ENCODE peak calls at places on chromosomes 7 and 10, in seven cellular contexts. L is tibial nerve, G is IMR-90, J is uterus, U is right cardiac atrium, X is pancreas, E is heart left ventricle. Q is an unnamed sample.

GRCh38 chr10:106705576-106706526 is 458.7 kb downstream of the SORCS1 start:
- DNase-seq in U (peak; percentile 37), X (peak; percentile 60), E (peak; percentile 49), L (peak; percentile 84), J (peak; percentile 43), G (peak; percentile 37), Q (peak; percentile 64)

GRCh38 chr10:78333362-78334143 is 299.9 kb downstream of the RPS24 start:
- DNase-seq in L (no peak), X (no peak), J (peak; percentile 8), U (no peak), E (no peak), G (no peak), Q (no peak)

GRCh38 chr10:130707389-130707979 is 571.3 kb downstream of the GLRX3 start:
- DNase-seq in J (no peak), G (no peak), X (no peak), L (no peak), U (no peak), E (no peak), Q (no peak)

GRCh38 chr10:121854809-121855445 is 72.9 kb downstream of the ATE1 start:
- DNase-seq in U (no peak), X (no peak), L (no peak), E (no peak), G (no peak), J (no peak), Q (no peak)

GRCh38 chr10:60573342-60573741 is 183.7 kb upstream of the ANK3 start:
- DNase-seq in J (no peak), G (no peak), E (no peak), X (no peak), L (no peak), U (no peak), Q (peak; percentile 46)

GRCh38 chr10:123354521-123354920 is 200.3 kb downstream of the BUB3 start:
- DNase-seq in U (no peak), E (no peak), L (no peak), X (no peak), G (no peak), J (no peak), Q (no peak)

GRCh38 chr7:37332218-37333016 is 116.2 kb downstream of the ELMO1 start:
- DNase-seq in X (no peak), U (no peak), L (no peak), E (no peak), G (no peak), J (no peak), Q (no peak)

GRCh38 chr7:26680616-26681015 is 183.8 kb downstream of the SKAP2 start:
- DNase-seq in L (no peak), X (no peak), E (no peak), U (no peak), G (no peak), J (no peak), Q (no peak)

GRCh38 chr7:99709838-99710541 is 25.0 kb downstream of the CYP3A7 start:
- DNase-seq in E (no peak), G (no peak), X (no peak), U (no peak), L (no peak), J (no peak), Q (no peak)

GRCh38 chr7:94348142-94348541 is 46.6 kb upstream of the COL1A2 start:
- DNase-seq in E (peak; percentile 42), G (peak; percentile 95), L (peak; percentile 66), J (peak; percentile 82), X (no peak), U (peak; percentile 41), Q (no peak)

GRCh38 chr7:46480619-46481018 is 559.5 kb upstream of the IGFBP3 start:
- DNase-seq in G (no peak), E (no peak), X (no peak), U (no peak), L (no peak), J (no peak), Q (no peak)

GRCh38 chr7:122686360-122686878 is 12.5 kb downstream of the RNF133 start:
- DNase-seq in J (no peak), U (no peak), X (no peak), L (no peak), E (no peak), G (no peak), Q (no peak)

GRCh38 chr10:129707406-129708388 is 240.7 kb downstream of the MGMT start:
- DNase-seq in L (no peak), G (peak; percentile 56), E (peak; percentile 59), U (peak; percentile 77), X (peak; percentile 35), J (no peak), Q (no peak)

GRCh38 chr10:130394832-130395231 is 258.6 kb downstream of the GLRX3 start:
- DNase-seq in L (no peak), J (no peak), G (no peak), U (no peak), X (no peak), E (no peak), Q (no peak)

GRCh38 chr7:25672476-25672875 is 444.2 kb upstream of the NPVF start:
- DNase-seq in U (no peak), E (no peak), G (no peak), J (no peak), L (no peak), X (no peak), Q (no peak)

GRCh38 chr10:3014968-3015367 is 52.4 kb upstream of the PFKP start:
- DNase-seq in G (peak; percentile 22), X (no peak), U (no peak), E (no peak), J (no peak), L (peak; percentile 26), Q (no peak)

GRCh38 chr7:117750612-117751563 is 122.4 kb downstream of the CTTNBP2 start:
- DNase-seq in G (peak; percentile 50), J (no peak), U (no peak), L (no peak), E (no peak), X (no peak), Q (peak; percentile 61)

GRCh38 chr10:62916157-62916603 is 100.0 kb upstream of the EGR2 start:
- DNase-seq in L (peak; percentile 33), J (no peak), G (peak; percentile 25), E (no peak), X (no peak), U (no peak), Q (no peak)

GRCh38 chr10:118792501-118792900 is 37.7 kb upstream of the CACUL1 start:
- DNase-seq in L (peak; percentile 15), U (no peak), J (no peak), X (no peak), G (no peak), E (no peak), Q (no peak)

GRCh38 chr10:87702973-87703294 is 43.3 kb downstream of the PAPSS2 start:
- DNase-seq in U (no peak), G (no peak), L (no peak), E (no peak), X (no peak), J (no peak), Q (no peak)

GRCh38 chr7:108525327-108525984 is 479 bp downstream of the PNPLA8 start:
- DNase-seq in J (no peak), U (peak; percentile 95), L (no peak), E (peak; percentile 91), X (no peak), G (peak; percentile 82), Q (peak; percentile 52)

GRCh38 chr10:14659626-14660196 is 115.0 kb downstream of the FAM107B start:
- DNase-seq in L (no peak), U (no peak), J (no peak), E (peak; percentile 60), X (no peak), G (no peak), Q (peak; percentile 94)

DNA sequence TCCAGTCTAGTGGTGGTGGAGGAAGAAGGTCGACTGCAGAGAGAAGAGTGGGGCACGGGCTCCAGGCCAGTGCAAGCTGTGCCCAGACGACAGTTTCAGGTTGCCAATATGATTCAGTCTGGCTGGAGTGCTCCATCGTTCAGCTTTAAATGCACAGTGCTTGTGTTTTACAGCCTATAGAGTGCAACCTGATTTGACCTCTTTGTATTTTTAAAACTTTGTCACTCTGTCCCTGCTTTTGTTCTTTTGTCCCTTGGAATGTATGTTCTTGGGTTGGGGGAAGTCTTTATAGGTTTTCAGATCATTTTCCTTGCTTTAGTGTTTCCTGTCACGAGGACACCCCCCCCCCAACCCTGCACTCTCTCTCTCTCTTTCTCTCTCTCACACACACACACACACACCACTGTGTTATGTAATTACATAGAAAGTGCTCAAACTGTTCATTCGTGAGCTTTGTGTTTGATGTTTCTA is 198.0 kb downstream of the CAMK1D start:
- DNase-seq in X (no peak), G (no peak), U (no peak), E (no peak), J (no peak), L (no peak), Q (no peak)
- H3K27ac ChIP-seq in X (no peak overlapping the region), G (no peak overlapping the region), U (no peak overlapping the region), E (no peak overlapping the region), J (no peak overlapping the region), L (no peak overlapping the region), Q (no peak overlapping the region)

GRCh38 chr10:29455095-29455494 is 166.2 kb downstream of the LYZL1 start:
- DNase-seq in E (no peak), L (no peak), U (no peak), J (no peak), X (no peak), G (no peak), Q (no peak)
- H3K4me1 ChIP-seq in E (no peaks in the 10 kb centered on the region), L (no peaks in the 10 kb centered on the region), U (no peaks in the 10 kb centered on the region), J (no peaks in the 10 kb centered on the region), X (no peaks in the 10 kb centered on the region), G (peaks cover 3% of the 10 kb centered on the region), Q (no peaks in the 10 kb centered on the region)

DNA sequence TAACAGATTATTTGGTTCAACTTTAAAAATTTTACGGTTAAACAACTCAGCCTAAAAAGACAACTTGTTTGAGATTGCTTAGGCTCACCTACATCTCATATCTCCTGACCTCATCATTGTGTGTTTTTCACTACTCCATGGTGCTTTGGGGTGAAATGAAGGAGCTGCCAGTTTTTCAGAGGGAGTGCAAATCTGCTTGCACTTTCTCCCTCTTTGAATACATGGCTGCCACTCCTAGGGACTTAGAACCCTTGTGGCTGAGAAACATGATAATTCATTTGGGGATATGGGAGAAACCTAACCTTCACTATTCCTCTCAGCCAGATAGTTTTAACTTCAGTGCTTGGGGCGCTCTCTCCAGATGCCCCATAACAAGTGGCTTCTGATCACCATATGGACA is 2.7 kb downstream of the CCSER2 start:
- DNase-seq in U (no peak), G (no peak), J (no peak), X (no peak), L (no peak), E (no peak), Q (no peak)
- H3K27ac ChIP-seq in U (no peak overlapping the region), G (no peak overlapping the region), J (no peak overlapping the region), X (no peak overlapping the region), L (no peak overlapping the region), E (no peak overlapping the region), Q (no peak overlapping the region)

GRCh38 chr7:6259257-6259656 is 13.2 kb downstream of the CYTH3 start:
- DNase-seq in J (no peak), U (no peak), E (no peak), L (no peak), G (no peak), X (no peak), Q (no peak)

GRCh38 chr7:6254891-6255290 is 17.5 kb downstream of the CYTH3 start:
- DNase-seq in J (no peak), U (no peak), G (peak; percentile 32), L (no peak), X (no peak), E (no peak), Q (no peak)

GRCh38 chr7:6258440-6259182 is 13.8 kb downstream of the CYTH3 start:
- DNase-seq in X (no peak), J (no peak), U (no peak), L (no peak), G (peak; percentile 79), E (no peak), Q (peak; percentile 40)

GRCh38 chr7:6257602-6258001 is 14.8 kb downstream of the CYTH3 start:
- DNase-seq in G (no peak), U (no peak), E (no peak), X (no peak), L (no peak), J (no peak), Q (no peak)

GRCh38 chr7:6256709-6257535 is 15.5 kb downstream of the CYTH3 start:
- DNase-seq in E (peak; percentile 82), G (peak; percentile 67), U (peak; percentile 84), L (peak; percentile 34), X (no peak), J (no peak), Q (peak; percentile 67)
- H3K4me1 ChIP-seq in E (peaks cover 22% of the 10 kb centered on the region), G (peaks cover 25% of the 10 kb centered on the region), U (peaks cover 24% of the 10 kb centered on the region), L (peaks cover 93% of the 10 kb centered on the region), X (peaks cover 10% of the 10 kb centered on the region), J (no peaks in the 10 kb centered on the region), Q (peaks cover 25% of the 10 kb centered on the region)

Q was measured in MM.1S.